ENCODE peak calls at places on chromosomes 6 and 20, in five cellular contexts. O is Caco-2, M is cardiac muscle cell, V is lower lobe of right lung, Q is fibroblast of lung. Z is an unnamed sample. For H3K4me1, the result is how much of the 10 kb centered on the place peaks cover.

GRCh38 chr6:101489456-101489855 is 95.9 kb downstream of the GRIK2 start:
- DNase-seq in O (no peak), M (peak), V (no peak), Q (no peak), Z (no peak)

GRCh38 chr6:9657994-9658393 is 756.9 kb downstream of the TFAP2A start:
- DNase-seq in O (no peak), M (no peak), V (no peak), Q (no peak), Z (no peak)

GRCh38 chr20:33659341-33660034 is 2.6 kb upstream of the C20orf144 start:
- DNase-seq in O (no peak), M (no peak), V (peak), Q (no peak), Z (peak)

GRCh38 chr20:63243604-63244247 is 8.0 kb downstream of the BIRC7 start:
- DNase-seq in O (no peak), M (no peak), V (no peak), Q (no peak), Z (no peak)

GRCh38 chr6:26524722-26525360 is 13.3 kb upstream of the HMGN4 start:
- DNase-seq in O (no peak), M (no peak), V (no peak), Q (no peak), Z (no peak)

GRCh38 chr6:143335865-143336264 is 114.6 kb downstream of the ADAT2 start:
- DNase-seq in O (no peak), M (no peak), V (no peak), Q (no peak), Z (no peak)

GRCh38 chr6:121435444-121436069 is at the start of gene GJA1:
- DNase-seq in O (peak), M (peak), V (no peak), Q (peak), Z (no peak)

GRCh38 chr20:58711266-58712051 is 18.9 kb downstream of the NPEPL1 start:
- DNase-seq in O (no peak), M (no peak), V (no peak), Q (no peak), Z (peak)

GRCh38 chr6:12276332-12276943 is 13.7 kb upstream of the EDN1 start:
- DNase-seq in O (no peak), M (no peak), V (no peak), Q (no peak), Z (no peak)

GRCh38 chr6:12271594-12271993 is 18.6 kb upstream of the EDN1 start:
- DNase-seq in O (no peak), M (no peak), V (no peak), Q (no peak), Z (no peak)

GRCh38 chr6:12271997-12272396 is 18.2 kb upstream of the EDN1 start:
- DNase-seq in O (no peak), M (no peak), V (no peak), Q (no peak), Z (no peak)

GRCh38 chr6:12277401-12277800 is 12.8 kb upstream of the EDN1 start:
- DNase-seq in O (no peak), M (no peak), V (no peak), Q (no peak), Z (no peak)

GRCh38 chr6:12275084-12275483 is 15.1 kb upstream of the EDN1 start:
- DNase-seq in O (no peak), M (no peak), V (no peak), Q (no peak), Z (no peak)
- TF ChIP-seq CTCF in O (no peak), M (no peak), V (no peak), Q (no peak), Z (no peak)

GRCh38 chr6:12572884-12573824 is 143.4 kb upstream of the PHACTR1 start:
- DNase-seq in O (peak), M (peak), V (no peak), Q (peak), Z (no peak)
- H3K4me1 ChIP-seq in O (under half), M (under half), V (under half), Q (under half), Z (under half)

GRCh38 chr20:20364747-20365558 is 3.0 kb upstream of the INSM1 start:
- DNase-seq in O (no peak), M (no peak), V (no peak), Q (no peak), Z (no peak)
- H3K4me3 ChIP-seq in O (no peak), M (no peak), V (no peak), Q (no peak), Z (no peak)

GRCh38 chr6:159968295-159969203 is at the start of gene IGF2R:
- DNase-seq in O (peak), M (peak), V (peak), Q (peak), Z (peak)
- TF ChIP-seq CTCF in O (no peak), M (peak), V (no peak), Q (peak), Z (no peak)

DNA sequence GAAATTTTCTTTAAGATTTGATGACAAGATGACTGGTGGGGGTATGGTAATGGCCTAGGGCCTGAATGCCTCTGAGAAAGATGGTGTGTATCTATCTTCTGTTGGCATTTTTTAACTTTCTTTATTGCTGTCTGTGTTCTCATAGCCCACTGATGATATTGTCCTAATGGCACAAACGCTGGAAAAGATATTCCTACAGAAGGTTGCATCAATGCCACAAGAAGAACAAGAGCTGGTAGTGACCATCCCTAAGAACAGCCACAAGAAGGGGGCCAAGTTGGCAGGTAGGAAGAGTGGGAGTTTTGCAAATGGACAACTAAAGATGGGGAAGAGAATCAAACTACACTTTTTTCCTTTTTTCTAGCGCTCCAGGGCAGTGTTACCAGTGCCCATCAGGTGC is 7.5 kb downstream of the BRD2 start:
- DNase-seq in O (no peak), M (no peak), V (no peak), Q (no peak), Z (no peak)
- H3K4me1 ChIP-seq in O (under half), M (under half), V (under half), Q (under half), Z (under half)

GRCh38 chr6:132279592-132280139 is 121.6 kb downstream of the MOXD1 start:
- DNase-seq in O (peak), M (peak), V (peak), Q (peak), Z (peak)
- H3K4me3 ChIP-seq in O (peak), M (peak), V (peak), Q (peak), Z (peak)

Z was measured in kidney.